ENCODE peak calls at places on chromosomes 4 and X, in six cellular contexts. X is transverse colon, M is spleen, K is breast epithelium, A is esophagus muscularis mucosa, H is K562. I is an unnamed sample.

GRCh38 chrX:133448512-133449076 is 33.3 kb upstream of the GPC4 start:
- DNase-seq in X (no peak), A (no peak), K (no peak), H (no peak), M (no peak), I (peak; percentile 7)

GRCh38 chr4:69066945-69067344 is 29.3 kb upstream of the UGT2B7 start:
- DNase-seq in X (no peak), A (no peak), M (no peak), K (no peak), H (no peak), I (no peak)

GRCh38 chrX:68084765-68085164 is 348.5 kb downstream of the OPHN1 start:
- DNase-seq in M (no peak), K (no peak), H (no peak), X (no peak), A (no peak), I (no peak)

GRCh38 chrX:130803537-130803936 is 99.5 kb downstream of the ENOX2 start:
- DNase-seq in K (no peak), M (no peak), A (no peak), H (no peak), X (no peak), I (no peak)

GRCh38 chrX:109774706-109775105 is 41.6 kb upstream of the ACSL4 start:
- DNase-seq in K (no peak), M (no peak), X (no peak), A (no peak), H (peak; percentile 45), I (no peak)

GRCh38 chr4:55181606-55182005 is 56.2 kb upstream of the KDR start:
- DNase-seq in H (no peak), A (no peak), K (no peak), M (no peak), X (no peak), I (no peak)

GRCh38 chr4:101019941-101020401 is 327.4 kb downstream of the PPP3CA start:
- DNase-seq in X (no peak), A (no peak), H (no peak), K (no peak), M (no peak), I (no peak)

GRCh38 chr4:78800965-78801364 is 24.8 kb downstream of the BMP2K start:
- DNase-seq in H (no peak), X (no peak), A (no peak), K (no peak), M (no peak), I (no peak)

GRCh38 chr4:25104561-25104960 is 55.7 kb downstream of the SEPSECS start:
- DNase-seq in K (no peak), M (no peak), H (no peak), X (no peak), A (peak; percentile 83), I (no peak)

GRCh38 chr4:186936496-186937375 is 213.1 kb upstream of the FAT1 start:
- DNase-seq in A (no peak), K (no peak), M (no peak), H (no peak), X (no peak), I (no peak)

GRCh38 chr4:90002406-90003040 is 107.9 kb downstream of the MMRN1 start:
- DNase-seq in A (no peak), H (no peak), K (no peak), M (no peak), X (no peak), I (no peak)

GRCh38 chrX:8731579-8732395 is at the start of gene ANOS1:
- DNase-seq in K (no peak), A (no peak), H (no peak), X (no peak), M (peak; percentile 75), I (peak; percentile 70)

GRCh38 chr4:78659665-78660064 is 108.1 kb downstream of the ANXA3 start:
- DNase-seq in H (no peak), A (no peak), K (no peak), M (no peak), X (no peak), I (no peak)

GRCh38 chr4:56156141-56156540 is 207.4 kb downstream of the CEP135 start:
- DNase-seq in M (no peak), A (no peak), X (no peak), H (no peak), K (no peak), I (no peak)

GRCh38 chr4:10442976-10443375 is 14.2 kb downstream of the ZNF518B start:
- DNase-seq in K (no peak), H (no peak), A (no peak), X (no peak), M (no peak), I (no peak)

GRCh38 chrX:133776072-133776471 is 209.3 kb downstream of the GPC3 start:
- DNase-seq in X (peak; percentile 9), H (peak; percentile 40), A (no peak), K (no peak), M (no peak), I (no peak)

GRCh38 chr4:2321279-2322196 is 59.6 kb upstream of the MXD4 start:
- DNase-seq in M (peak; percentile 57), A (peak; percentile 72), K (no peak), H (no peak), X (no peak), I (no peak)

GRCh38 chr4:133865606-133866327 is 335.8 kb downstream of the PABPC4L start:
- DNase-seq in X (no peak), M (no peak), K (no peak), A (no peak), H (peak; percentile 4), I (no peak)

GRCh38 chr4:17124767-17125166 is 226.3 kb upstream of the LDB2 start:
- DNase-seq in K (no peak), X (no peak), M (no peak), A (no peak), H (no peak), I (no peak)

GRCh38 chr4:2825740-2826139 is 17.9 kb upstream of the ADD1 start:
- DNase-seq in K (no peak), M (no peak), A (no peak), X (no peak), H (no peak), I (no peak)

GRCh38 chr4:11720292-11720691 is 291.6 kb upstream of the HS3ST1 start:
- DNase-seq in K (no peak), X (no peak), A (no peak), M (no peak), H (peak; percentile 10), I (no peak)

GRCh38 chr4:118557298-118557851 is 127.8 kb upstream of the METTL14 start:
- DNase-seq in A (no peak), K (peak; percentile 77), M (no peak), H (no peak), X (no peak), I (peak; percentile 58)

GRCh38 chr4:168605411-168605810 is 108.6 kb downstream of the PALLD start:
- DNase-seq in H (no peak), A (no peak), X (no peak), K (no peak), M (no peak), I (no peak)

GRCh38 chr4:139014391-139015268 is 951 bp upstream of the NOCT start:
- DNase-seq in M (no peak), X (no peak), K (no peak), H (no peak), A (no peak), I (no peak)

GRCh38 chrX:134948333-134949241 is 42.2 kb upstream of the SMIM10 start:
- DNase-seq in M (no peak), A (no peak), K (no peak), H (no peak), X (no peak), I (no peak)

DNA sequence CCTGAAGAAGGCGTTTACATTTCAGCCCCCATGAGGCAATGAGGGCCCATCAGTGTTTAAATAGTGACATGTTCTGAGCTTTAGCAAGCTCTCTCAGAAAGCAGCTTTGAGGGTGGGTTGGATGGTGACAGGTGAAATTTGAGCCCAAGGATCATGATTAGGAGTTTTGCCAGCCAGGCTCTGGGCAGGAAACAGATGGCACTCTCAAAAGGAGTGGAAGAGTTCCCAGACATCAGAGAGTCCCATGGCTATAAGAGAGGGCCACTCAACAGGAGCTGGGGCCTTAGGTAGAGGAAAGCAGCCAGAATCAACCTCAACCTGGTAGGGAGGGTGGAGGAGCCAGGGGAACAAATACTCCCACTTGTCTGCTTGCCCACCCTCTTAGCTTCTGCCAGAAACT is 499.8 kb downstream of the MID1IP1 start:
- DNase-seq in H (no peak), X (no peak), A (no peak), K (no peak), M (no peak), I (no peak)
- TF ChIP-seq CTCF in H (no peak), X (no peak), A (no peak), K (no peak), M (no peak), I (no peak)

DNA sequence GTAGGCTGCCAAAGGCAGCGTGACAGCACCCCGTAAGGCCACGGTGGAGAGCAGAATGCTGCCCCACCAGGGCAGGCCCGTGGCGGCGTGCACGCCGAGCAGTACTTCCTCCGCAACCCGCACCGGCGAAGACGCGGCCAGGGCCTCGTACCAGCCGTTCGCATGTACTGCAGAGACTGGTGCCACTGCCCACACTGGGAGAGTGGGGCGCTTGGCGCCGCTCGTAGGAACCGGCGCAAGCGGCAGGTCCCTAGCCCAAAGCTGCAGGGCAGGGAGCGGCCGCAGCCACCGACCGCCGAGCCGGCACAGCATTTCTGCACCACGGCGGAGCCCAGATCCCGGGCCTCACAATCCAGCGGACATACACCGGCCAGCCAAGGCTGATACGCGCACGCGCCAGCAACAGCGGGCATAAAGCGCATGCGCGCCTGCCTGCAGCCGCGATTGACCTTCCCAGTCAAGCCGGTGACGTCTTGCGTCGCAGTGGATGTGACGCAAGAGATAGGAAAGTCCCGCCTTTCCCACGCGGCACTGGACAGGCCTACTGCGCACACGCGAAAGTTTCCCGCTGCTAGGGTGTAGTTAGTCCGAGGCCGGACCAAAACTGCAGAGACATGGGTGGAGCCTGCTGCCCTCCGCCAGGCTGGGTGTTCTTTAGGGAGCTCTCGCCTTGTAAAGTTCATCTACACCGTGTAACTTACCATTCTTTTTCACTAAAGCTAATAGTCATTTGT is at the start of gene COX18:
- DNase-seq in A (peak; percentile 99), M (peak; percentile 99), X (peak; percentile 98), H (peak; percentile 94), K (peak; percentile 97), I (peak; percentile 97)
- TF ChIP-seq POLR2A in A (peak; percentile 78), M (peak; percentile 90), X (peak; percentile 96), H (peak; percentile 94), K (peak; percentile 74), I (peak; percentile 84)

DNA sequence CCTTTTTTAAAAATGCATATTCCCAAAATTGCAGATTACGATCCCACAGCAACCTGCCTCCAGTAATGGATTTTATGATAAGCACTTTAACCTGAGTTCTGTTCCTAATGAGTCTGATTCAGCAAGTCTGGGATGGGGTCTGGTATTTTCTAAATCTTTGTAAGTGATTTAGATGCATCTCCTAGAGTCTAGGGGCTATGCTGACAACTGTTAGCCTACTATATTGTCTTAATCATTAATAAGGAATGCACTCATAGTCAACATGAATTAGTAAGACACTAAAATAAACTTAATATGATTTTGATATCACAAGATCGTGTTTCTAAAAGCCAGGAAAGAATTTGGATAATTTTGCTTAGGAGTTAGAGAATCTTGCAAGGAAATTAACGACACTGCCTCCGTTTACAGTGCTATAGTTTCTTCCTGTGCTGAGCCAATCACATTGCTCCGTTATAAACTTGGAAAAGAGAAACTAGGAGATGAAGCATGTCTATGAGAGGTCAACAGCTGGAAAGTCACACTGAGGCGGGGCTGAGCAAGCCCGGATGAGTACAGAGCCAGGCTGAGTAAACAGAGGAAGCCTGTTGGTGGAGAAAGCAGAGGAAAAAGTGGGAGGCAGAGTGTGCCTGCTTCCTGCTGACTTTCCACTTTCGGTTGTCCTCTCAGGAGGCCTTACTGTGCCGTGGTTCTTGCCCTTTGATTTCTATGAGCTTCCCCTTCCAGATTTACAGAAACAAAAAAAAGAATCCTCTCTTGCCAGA is 5.4 kb downstream of the SCARB2 start:
- DNase-seq in M (peak; percentile 79), H (no peak), X (peak; percentile 82), A (peak; percentile 94), K (peak; percentile 67), I (peak; percentile 81)
- TF ChIP-seq POLR2AphosphoS5 in M (no peak), H (no peak), X (peak; percentile 72), A (peak; percentile 90), K (peak; percentile 40), I (peak; percentile 94)

GRCh38 chr4:66639361-66639760 is 905.9 kb downstream of the CENPC start:
- DNase-seq in X (no peak), H (no peak), K (no peak), M (no peak), A (no peak), I (no peak)
- TF ChIP-seq CTCF in X (no peak), H (no peak), K (no peak), M (no peak), A (no peak), I (no peak)